ENCODE peak calls at places on chromosomes 13 and 19, in ten cellular contexts. H is GM12865, D is NCI-H1092 treated with DMSO at 0.1 percent for 48 hours, C is K562, W is stomach, F is ELR, I is heart left ventricle, P is T-helper 1 cell, B is NAMALWA, M is left lung. L is an unnamed sample.

GRCh38 chr19:7524523-7524922 is 2.1 kb downstream of the MCOLN1 start:
- DNase-seq in H (no peak), D (no peak), C (no peak), W (no peak), F (no peak), I (no peak), P (no peak), B (no peak), M (no peak), L (no peak)

GRCh38 chr13:95968906-95969305 is 84.3 kb downstream of the UGGT2 start:
- DNase-seq in H (no peak), D (no peak), C (no peak), W (no peak), F (no peak), I (no peak), P (no peak), B (no peak), M (no peak), L (no peak)

GRCh38 chr13:69264362-69265334 is 843.0 kb upstream of the ATXN8OS start:
- DNase-seq in H (no peak), D (no peak), C (peak), W (no peak), F (no peak), I (no peak), P (no peak), B (no peak), M (no peak), L (no peak)

GRCh38 chr19:8054169-8054568 is 1.6 kb downstream of the CCL25 start:
- DNase-seq in H (no peak), D (no peak), C (no peak), W (no peak), F (no peak), I (no peak), P (no peak), B (no peak), M (no peak), L (no peak)

GRCh38 chr19:17076539-17076919 is 952 bp downstream of the MYO9B start:
- DNase-seq in H (peak), D (no peak), C (no peak), W (no peak), F (peak), I (no peak), P (no peak), B (peak), M (no peak), L (peak)

GRCh38 chr13:20814224-20814910 is 40.6 kb upstream of the EEF1AKMT1 start:
- DNase-seq in H (no peak), D (peak), C (no peak), W (peak), F (peak), I (peak), P (no peak), B (no peak), M (peak), L (peak)

GRCh38 chr13:71879129-71879535 is 12.1 kb upstream of the DACH1 start:
- DNase-seq in H (peak), D (peak), C (no peak), W (no peak), F (peak), I (no peak), P (no peak), B (peak), M (no peak), L (no peak)

GRCh38 chr19:43465468-43466120 is at the start of gene LYPD3:
- DNase-seq in H (no peak), D (no peak), C (no peak), W (peak), F (peak), I (no peak), P (no peak), B (no peak), M (peak), L (no peak)

GRCh38 chr19:7869453-7869909 is 4.7 kb downstream of the PRR36 start:
- DNase-seq in H (peak), D (no peak), C (peak), W (peak), F (peak), I (peak), P (peak), B (no peak), M (peak), L (peak)